ENCODE peak calls at places on chromosomes 11 and 22, in six cellular contexts. B, J, V, E, Q and S are unnamed samples.

GRCh38 chr22:20444325-20444724 is 6.7 kb upstream of the SCARF2 start:
- DNase-seq in Q (no peak), V (no peak), B (no peak), E (no peak), J (no peak), S (no peak)

GRCh38 chr11:127063191-127063590 is 62.6 kb upstream of the KIRREL3 start:
- DNase-seq in B (peak), V (no peak), J (no peak), Q (no peak), E (no peak), S (no peak)

GRCh38 chr22:18975434-18976196 is 39.5 kb upstream of the PRODH start:
- DNase-seq in V (no peak), E (no peak), J (no peak), Q (no peak), B (no peak), S (no peak)

GRCh38 chr11:122368796-122369195 is 252.8 kb upstream of the BLID start:
- DNase-seq in V (no peak), E (no peak), Q (no peak), J (no peak), B (no peak), S (no peak)

GRCh38 chr11:129021295-129021694 is 78.6 kb upstream of the TP53AIP1 start:
- DNase-seq in V (no peak), E (no peak), B (no peak), J (no peak), Q (no peak), S (no peak)

GRCh38 chr11:82250047-82250446 is 483.6 kb downstream of the FAM181B start:
- DNase-seq in B (no peak), V (no peak), E (no peak), Q (no peak), J (no peak), S (no peak)

GRCh38 chr11:116110356-116110755 is 606.1 kb upstream of the CADM1 start:
- DNase-seq in B (no peak), J (no peak), Q (no peak), V (no peak), E (no peak), S (no peak)

GRCh38 chr11:126561327-126561893 is 205.9 kb downstream of the ST3GAL4 start:
- DNase-seq in E (no peak), V (peak), Q (peak), J (peak), B (peak), S (peak)

GRCh38 chr11:94020777-94021615 is at the start of gene HEPHL1:
- DNase-seq in E (no peak), Q (no peak), V (no peak), J (peak), B (no peak), S (peak)

GRCh38 chr22:31905356-31905755 is 39.0 kb upstream of the YWHAH start:
- DNase-seq in J (no peak), E (no peak), V (no peak), B (no peak), Q (no peak), S (no peak)

GRCh38 chr11:11141019-11141418 is 212.0 kb downstream of the CSNK2A3 start:
- DNase-seq in E (no peak), B (no peak), Q (no peak), V (no peak), J (no peak), S (peak)

GRCh38 chr11:17762309-17762974 is 27.9 kb downstream of the KCNC1 start:
- DNase-seq in Q (no peak), V (peak), B (no peak), J (peak), E (no peak), S (no peak)

GRCh38 chr11:123209591-123209990 is 14.5 kb upstream of the CLMP start:
- DNase-seq in Q (no peak), E (no peak), J (no peak), B (no peak), V (no peak), S (no peak)

GRCh38 chr11:104907521-104908185 is 9.4 kb upstream of the CASP12 start:
- DNase-seq in B (peak), E (no peak), Q (no peak), V (no peak), J (peak), S (peak)

GRCh38 chr22:24559471-24559870 is 3.7 kb downstream of the SNRPD3 start:
- DNase-seq in E (no peak), Q (no peak), V (no peak), J (no peak), B (no peak), S (no peak)

GRCh38 chr22:24731786-24732185 is 42.7 kb downstream of the PIWIL3 start:
- DNase-seq in E (no peak), V (no peak), J (no peak), B (no peak), Q (no peak), S (no peak)

GRCh38 chr22:31039393-31039792 is 41.7 kb upstream of the SMTN start:
- DNase-seq in B (peak), E (peak), Q (no peak), V (no peak), J (peak), S (peak)

GRCh38 chr11:2548596-2548995 is 103.8 kb downstream of the KCNQ1 start:
- DNase-seq in Q (no peak), J (no peak), E (no peak), B (no peak), V (no peak), S (no peak)

GRCh38 chr11:57325735-57326048 is 940 bp upstream of the TNKS1BP1 start:
- DNase-seq in B (no peak), E (no peak), J (no peak), Q (no peak), V (no peak), S (no peak)

GRCh38 chr11:6875761-6876160 is 664 bp upstream of the OR10A4 start:
- DNase-seq in Q (no peak), V (no peak), E (no peak), J (no peak), B (no peak), S (no peak)

GRCh38 chr11:125224391-125225015 is 60.0 kb downstream of the PKNOX2 start:
- DNase-seq in B (no peak), E (no peak), J (peak), V (no peak), Q (no peak), S (peak)